ENCODE peak calls at places on chromosomes 1 and 21, in six cellular contexts. F is HL-60, H is fibroblast of mammary gland, Y is OCI-LY7, T is K562, R is cardiac fibroblast. E is an unnamed sample.

GRCh38 chr1:33601751-33602150 is 129.3 kb downstream of the ZSCAN20 start:
- DNase-seq in F (no peak), T (no peak), Y (no peak), H (no peak), R (no peak), E (no peak)

GRCh38 chr1:94535879-94536278 is 5.7 kb downstream of the F3 start:
- DNase-seq in T (no peak), F (no peak), R (no peak), Y (no peak), H (no peak), E (no peak)

GRCh38 chr1:174692313-174692712 is 244.5 kb downstream of the GPR52 start:
- DNase-seq in H (peak; percentile 48), R (peak; percentile 41), Y (no peak), F (no peak), T (peak; percentile 17), E (no peak)

GRCh38 chr1:223175032-223175431 is 32.0 kb upstream of the TLR5 start:
- DNase-seq in T (no peak), R (no peak), F (no peak), H (no peak), Y (no peak), E (peak; percentile 66)

GRCh38 chr1:203268901-203269653 is 36.2 kb upstream of the BTG2 start:
- DNase-seq in Y (peak; percentile 93), T (peak; percentile 75), H (peak; percentile 75), R (peak; percentile 83), F (peak; percentile 63), E (peak; percentile 67)

GRCh38 chr1:40853113-40853999 is 8.8 kb downstream of the CITED4 start:
- DNase-seq in Y (no peak), F (no peak), H (no peak), T (no peak), R (no peak), E (no peak)

GRCh38 chr1:202234331-202235002 is 40.9 kb downstream of the LGR6 start:
- DNase-seq in F (no peak), H (peak; percentile 18), T (no peak), R (peak; percentile 52), Y (no peak), E (no peak)

GRCh38 chr21:26374817-26375216 is 198.3 kb downstream of the CYYR1 start:
- DNase-seq in R (no peak), Y (no peak), H (no peak), F (no peak), T (no peak), E (no peak)

GRCh38 chr1:231701306-231701705 is 74.7 kb downstream of the DISC1 start:
- DNase-seq in H (no peak), Y (no peak), F (no peak), T (no peak), R (no peak), E (no peak)

GRCh38 chr21:37071561-37072238 is 1.2 kb downstream of the PIGP start:
- DNase-seq in R (peak; percentile 87), F (no peak), T (peak; percentile 37), H (peak; percentile 92), Y (peak; percentile 17), E (no peak)

GRCh38 chr1:201610806-201611205 is 71.9 kb downstream of the NAV1 start:
- DNase-seq in F (no peak), Y (no peak), H (no peak), T (no peak), R (no peak), E (no peak)

GRCh38 chr1:116119876-116120275 is 8.7 kb downstream of the MAB21L3 start:
- DNase-seq in T (no peak), R (no peak), F (no peak), H (no peak), Y (no peak), E (no peak)

GRCh38 chr1:64474639-64475038 is 4.7 kb downstream of the CACHD1 start:
- DNase-seq in F (no peak), H (no peak), T (no peak), R (no peak), Y (no peak), E (no peak)

GRCh38 chr1:147266381-147266780 is 23.9 kb downstream of the CHD1L start:
- DNase-seq in Y (no peak), R (no peak), H (no peak), F (no peak), T (no peak), E (no peak)

GRCh38 chr1:212254853-212255363 is 30.3 kb upstream of the PPP2R5A start:
- DNase-seq in R (no peak), T (no peak), Y (no peak), H (no peak), F (no peak), E (peak; percentile 52)

GRCh38 chr1:212259693-212260480 is 25.3 kb upstream of the PPP2R5A start:
- DNase-seq in T (no peak), H (no peak), R (no peak), F (no peak), Y (no peak), E (no peak)

GRCh38 chr1:212255705-212256307 is 29.4 kb upstream of the PPP2R5A start:
- DNase-seq in Y (peak; percentile 19), T (no peak), H (no peak), R (no peak), F (peak; percentile 84), E (no peak)

GRCh38 chr1:212257157-212257556 is 28.1 kb upstream of the PPP2R5A start:
- DNase-seq in Y (no peak), H (no peak), T (no peak), R (no peak), F (no peak), E (no peak)

GRCh38 chr1:212256404-212256803 is 28.8 kb upstream of the PPP2R5A start:
- DNase-seq in Y (peak; percentile 30), F (peak; percentile 91), H (no peak), R (no peak), T (no peak), E (no peak)
- H3K4me3 ChIP-seq in Y (no peak overlapping the region), F (no peak overlapping the region), H (no peak overlapping the region), R (no peak overlapping the region), T (no peak overlapping the region), E (no peak overlapping the region)

GRCh38 chr21:38663282-38663681 is 142.4 kb upstream of the ETS2 start:
- DNase-seq in R (no peak), T (no peak), F (no peak), Y (no peak), H (no peak), E (no peak)

GRCh38 chr21:38661296-38662223 is 144.2 kb upstream of the ETS2 start:
- DNase-seq in H (peak; percentile 28), Y (no peak), F (peak; percentile 28), T (no peak), R (peak; percentile 32), E (no peak)

GRCh38 chr21:38660333-38661295 is 145.1 kb upstream of the ETS2 start:
- DNase-seq in H (no peak), T (no peak), F (peak; percentile 43), Y (no peak), R (no peak), E (no peak)

GRCh38 chr21:38664315-38664714 is 141.4 kb upstream of the ETS2 start:
- DNase-seq in R (no peak), Y (no peak), T (no peak), F (no peak), H (no peak), E (no peak)

DNA sequence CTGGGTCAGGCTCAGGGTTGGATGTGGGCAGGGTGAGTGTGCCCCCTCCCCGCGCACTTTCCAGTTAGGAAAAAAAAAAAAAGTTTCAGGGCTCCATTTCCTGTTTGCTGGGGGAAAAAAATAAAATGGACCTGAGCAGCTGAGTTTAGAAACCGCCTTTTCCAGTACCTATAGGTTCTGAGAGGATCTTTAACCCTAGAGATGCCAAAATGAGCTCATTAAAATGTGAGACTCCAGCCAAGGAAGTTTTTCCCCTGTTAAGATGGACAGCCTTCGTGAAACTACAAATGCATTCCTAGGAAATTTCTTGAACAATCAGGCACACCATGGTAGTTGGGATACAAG is 143.5 kb upstream of the ETS2 start:
- DNase-seq in R (no peak), T (no peak), F (no peak), H (no peak), Y (no peak), E (no peak)
- H3K4me3 ChIP-seq in R (no peak overlapping the region), T (no peak overlapping the region), F (no peak overlapping the region), H (no peak overlapping the region), Y (no peak overlapping the region), E (no peak overlapping the region)

GRCh38 chr1:21814981-21815583 is 3.0 kb downstream of the LDLRAD2 start:
- DNase-seq in Y (no peak), H (no peak), R (no peak), F (no peak), T (no peak), E (no peak)
- H3K4me3 ChIP-seq in Y (no peak overlapping the region), H (no peak overlapping the region), R (no peak overlapping the region), F (peak overlapping the region; percentile 37), T (no peak overlapping the region), E (no peak overlapping the region)

GRCh38 chr1:66540434-66541032 is 6.6 kb downstream of the SGIP1 start:
- DNase-seq in F (no peak), H (peak; percentile 43), T (no peak), R (peak; percentile 71), Y (no peak), E (no peak)

GRCh38 chr1:66535149-66535548 is 1.2 kb downstream of the SGIP1 start:
- DNase-seq in R (no peak), Y (no peak), H (no peak), F (no peak), T (no peak), E (no peak)

GRCh38 chr1:66539491-66539890 is 5.5 kb downstream of the SGIP1 start:
- DNase-seq in F (no peak), R (no peak), T (no peak), Y (no peak), H (no peak), E (no peak)

GRCh38 chr1:66535853-66536252 is 1.9 kb downstream of the SGIP1 start:
- DNase-seq in F (no peak), R (no peak), H (no peak), T (no peak), Y (no peak), E (no peak)

GRCh38 chr1:66537718-66538117 is 3.8 kb downstream of the SGIP1 start:
- DNase-seq in R (no peak), T (no peak), H (no peak), F (no peak), Y (no peak), E (no peak)
- H3K4me3 ChIP-seq in R (no peak overlapping the region), T (no peak overlapping the region), H (no peak overlapping the region), F (no peak overlapping the region), Y (no peak overlapping the region), E (no peak overlapping the region)

GRCh38 chr1:247269075-247269580 is 13.3 kb downstream of the VN1R5 start:
- DNase-seq in T (no peak), H (no peak), R (no peak), F (no peak), Y (no peak), E (no peak)

GRCh38 chr1:247270003-247270402 is 14.1 kb downstream of the VN1R5 start:
- DNase-seq in H (no peak), T (no peak), F (no peak), Y (no peak), R (no peak), E (no peak)

GRCh38 chr1:247268390-247269045 is 12.6 kb downstream of the VN1R5 start:
- DNase-seq in F (no peak), H (peak; percentile 16), Y (no peak), T (no peak), R (peak; percentile 28), E (no peak)

GRCh38 chr1:247266053-247266452 is 10.2 kb downstream of the VN1R5 start:
- DNase-seq in H (peak; percentile 7), R (peak; percentile 27), T (no peak), F (no peak), Y (no peak), E (no peak)
- H3K4me3 ChIP-seq in H (no peak overlapping the region), R (no peak overlapping the region), T (no peak overlapping the region), F (no peak overlapping the region), Y (no peak overlapping the region), E (no peak overlapping the region)

GRCh38 chr1:171432473-171432872 is 52.9 kb upstream of the PRRC2C start:
- DNase-seq in R (no peak), H (no peak), Y (no peak), F (no peak), T (no peak), E (no peak)
- H3K4me3 ChIP-seq in R (no peak overlapping the region), H (no peak overlapping the region), Y (no peak overlapping the region), F (no peak overlapping the region), T (no peak overlapping the region), E (no peak overlapping the region)